ENCODE peak calls at places on chromosomes 4 and X, in six cellular contexts. One of them, this sample, is unnamed.
A peak's percentile ranks its signal among the peaks of the same experiment; 100 is the strongest.

GRCh38 chr4:158667651-158668198 is 4.0 kb downstream of the C4orf46 start:
- DNase-seq in thyroid gland: no peak
- DNase-seq in tibial artery: no peak
- DNase-seq in A549: peak; percentile 43
- DNase-seq in fibroblast of lung: no peak
- DNase-seq in GM23248: peak; percentile 66
- DNase-seq in this sample: no peak

GRCh38 chr4:174248407-174248806 is 35.1 kb downstream of the FBXO8 start:
- DNase-seq in GM23248: no peak
- DNase-seq in A549: no peak
- DNase-seq in fibroblast of lung: no peak
- DNase-seq in thyroid gland: no peak
- DNase-seq in tibial artery: no peak
- DNase-seq in this sample: no peak

GRCh38 chr4:89836031-89836777 is 757 bp downstream of the SNCA start:
- DNase-seq in fibroblast of lung: no peak
- DNase-seq in thyroid gland: no peak
- DNase-seq in tibial artery: no peak
- DNase-seq in GM23248: peak; percentile 3
- DNase-seq in A549: no peak
- DNase-seq in this sample: no peak

GRCh38 chrX:154526901-154527675 is 11.1 kb upstream of the FAM3A start:
- DNase-seq in GM23248: peak; percentile 83
- DNase-seq in tibial artery: peak; percentile 80
- DNase-seq in thyroid gland: peak; percentile 92
- DNase-seq in A549: no peak
- DNase-seq in fibroblast of lung: peak; percentile 73
- DNase-seq in this sample: peak; percentile 86

GRCh38 chr4:85039526-85039925 is 73.0 kb upstream of the WDFY3 start:
- DNase-seq in GM23248: peak; percentile 65
- DNase-seq in thyroid gland: no peak
- DNase-seq in A549: no peak
- DNase-seq in fibroblast of lung: peak; percentile 47
- DNase-seq in tibial artery: no peak
- DNase-seq in this sample: no peak

GRCh38 chr4:158094413-158095110 is 78.3 kb downstream of the GASK1B start:
- DNase-seq in GM23248: peak; percentile 38
- DNase-seq in tibial artery: no peak
- DNase-seq in A549: peak; percentile 5
- DNase-seq in thyroid gland: no peak
- DNase-seq in fibroblast of lung: peak; percentile 96
- DNase-seq in this sample: no peak

GRCh38 chrX:39477438-39478120 is 620.2 kb downstream of the BCOR start:
- DNase-seq in GM23248: no peak
- DNase-seq in A549: no peak
- DNase-seq in thyroid gland: no peak
- DNase-seq in tibial artery: no peak
- DNase-seq in fibroblast of lung: peak; percentile 27
- DNase-seq in this sample: no peak

GRCh38 chr4:93444860-93445259 is 383.7 kb upstream of the ATOH1 start:
- DNase-seq in tibial artery: no peak
- DNase-seq in fibroblast of lung: no peak
- DNase-seq in thyroid gland: no peak
- DNase-seq in A549: no peak
- DNase-seq in GM23248: no peak
- DNase-seq in this sample: no peak

GRCh38 chrX:107902721-107903120 is 77.1 kb downstream of the MID2 start:
- DNase-seq in A549: no peak
- DNase-seq in thyroid gland: peak; percentile 77
- DNase-seq in fibroblast of lung: no peak
- DNase-seq in tibial artery: no peak
- DNase-seq in GM23248: no peak
- DNase-seq in this sample: no peak

GRCh38 chr4:56653461-56654237 is 27.4 kb downstream of the HOPX start:
- DNase-seq in fibroblast of lung: peak; percentile 18
- DNase-seq in tibial artery: no peak
- DNase-seq in GM23248: no peak
- DNase-seq in A549: no peak
- DNase-seq in thyroid gland: no peak
- DNase-seq in this sample: no peak

GRCh38 chr4:164616961-164617360 is 137.0 kb upstream of the SMIM31 start:
- DNase-seq in A549: no peak
- DNase-seq in fibroblast of lung: no peak
- DNase-seq in tibial artery: no peak
- DNase-seq in GM23248: no peak
- DNase-seq in thyroid gland: no peak
- DNase-seq in this sample: no peak

GRCh38 chr4:8501781-8502180 is 61.2 kb downstream of the TRMT44 start:
- DNase-seq in thyroid gland: no peak
- DNase-seq in fibroblast of lung: no peak
- DNase-seq in GM23248: no peak
- DNase-seq in A549: no peak
- DNase-seq in tibial artery: no peak
- DNase-seq in this sample: no peak

GRCh38 chr4:55397521-55398321 is 2.0 kb downstream of the TMEM165 start:
- DNase-seq in tibial artery: no peak
- DNase-seq in thyroid gland: no peak
- DNase-seq in fibroblast of lung: peak; percentile 56
- DNase-seq in GM23248: peak; percentile 80
- DNase-seq in A549: no peak
- DNase-seq in this sample: no peak

GRCh38 chr4:73417973-73418372 is 13.9 kb downstream of the ALB start:
- DNase-seq in A549: no peak
- DNase-seq in GM23248: peak; percentile 14
- DNase-seq in tibial artery: no peak
- DNase-seq in thyroid gland: no peak
- DNase-seq in fibroblast of lung: peak; percentile 9
- DNase-seq in this sample: no peak

GRCh38 chr4:113327513-113327912 is 278.1 kb downstream of the ANK2 start:
- DNase-seq in GM23248: peak; percentile 13
- DNase-seq in tibial artery: no peak
- DNase-seq in A549: no peak
- DNase-seq in fibroblast of lung: no peak
- DNase-seq in thyroid gland: no peak
- DNase-seq in this sample: no peak

GRCh38 chrX:121641560-121641959 is 594.1 kb downstream of the GLUD2 start:
- DNase-seq in GM23248: peak; percentile 59
- DNase-seq in fibroblast of lung: peak; percentile 77
- DNase-seq in thyroid gland: no peak
- DNase-seq in tibial artery: no peak
- DNase-seq in A549: no peak
- DNase-seq in this sample: no peak

GRCh38 chr4:89056953-89057398 is at the start of gene FAM13A:
- DNase-seq in A549: peak; percentile 41
- DNase-seq in fibroblast of lung: peak; percentile 99
- DNase-seq in GM23248: peak; percentile 98
- DNase-seq in tibial artery: peak; percentile 90
- DNase-seq in thyroid gland: peak; percentile 91
- DNase-seq in this sample: peak; percentile 94

GRCh38 chrX:39874202-39874816 is 223.4 kb downstream of the BCOR start:
- DNase-seq in fibroblast of lung: no peak
- DNase-seq in tibial artery: no peak
- DNase-seq in thyroid gland: no peak
- DNase-seq in A549: no peak
- DNase-seq in GM23248: no peak
- DNase-seq in this sample: no peak

GRCh38 chrX:154019633-154020499 is at the start of gene IRAK1:
- DNase-seq in fibroblast of lung: peak; percentile 57
- DNase-seq in tibial artery: peak; percentile 48
- DNase-seq in thyroid gland: peak; percentile 49
- DNase-seq in A549: peak; percentile 47
- DNase-seq in GM23248: peak; percentile 83
- DNase-seq in this sample: no peak

GRCh38 chr4:78627046-78627965 is 75.7 kb downstream of the ANXA3 start:
- DNase-seq in GM23248: no peak
- DNase-seq in tibial artery: no peak
- DNase-seq in thyroid gland: peak; percentile 14
- DNase-seq in A549: no peak
- DNase-seq in fibroblast of lung: peak; percentile 34
- DNase-seq in this sample: no peak

GRCh38 chrX:33784548-33784947 is 347.6 kb downstream of the FAM47A start:
- DNase-seq in thyroid gland: no peak
- DNase-seq in fibroblast of lung: no peak
- DNase-seq in GM23248: no peak
- DNase-seq in A549: no peak
- DNase-seq in tibial artery: no peak
- DNase-seq in this sample: no peak

GRCh38 chrX:16208601-16209000 is 41.3 kb downstream of the MAGEB17 start:
- DNase-seq in A549: no peak
- DNase-seq in fibroblast of lung: no peak
- DNase-seq in GM23248: no peak
- DNase-seq in tibial artery: no peak
- DNase-seq in thyroid gland: no peak
- DNase-seq in this sample: no peak

GRCh38 chr4:23194751-23195150 is 502.0 kb downstream of the GBA3 start:
- DNase-seq in thyroid gland: no peak
- DNase-seq in tibial artery: no peak
- DNase-seq in fibroblast of lung: no peak
- DNase-seq in GM23248: no peak
- DNase-seq in A549: no peak
- DNase-seq in this sample: no peak

GRCh38 chr4:15702941-15703403 is at the start of gene BST1:
- DNase-seq in fibroblast of lung: peak; percentile 70
- DNase-seq in GM23248: peak; percentile 74
- DNase-seq in tibial artery: peak; percentile 71
- DNase-seq in A549: peak; percentile 25
- DNase-seq in thyroid gland: peak; percentile 56
- DNase-seq in this sample: peak; percentile 53

GRCh38 chr4:95541094-95541493 is 7.7 kb downstream of the UNC5C start:
- DNase-seq in A549: no peak
- DNase-seq in fibroblast of lung: no peak
- DNase-seq in tibial artery: no peak
- DNase-seq in thyroid gland: no peak
- DNase-seq in GM23248: no peak
- DNase-seq in this sample: no peak
- H3K27ac ChIP-seq in A549: no peak overlapping the region
- H3K27ac ChIP-seq in fibroblast of lung: no peak overlapping the region
- H3K27ac ChIP-seq in tibial artery: peak overlapping the region; percentile 96
- H3K27ac ChIP-seq in thyroid gland: peak overlapping the region; percentile 99
- H3K27ac ChIP-seq in GM23248: no peak overlapping the region
- H3K27ac ChIP-seq in this sample: peak overlapping the region; percentile 92

GRCh38 chrX:13026877-13027652 is 17.4 kb downstream of the FAM9C start:
- DNase-seq in GM23248: no peak
- DNase-seq in A549: no peak
- DNase-seq in fibroblast of lung: no peak
- DNase-seq in tibial artery: no peak
- DNase-seq in thyroid gland: no peak
- DNase-seq in this sample: no peak
- H3K4me1 ChIP-seq in GM23248: peaks cover 32% of the 10 kb centered on the region
- H3K4me1 ChIP-seq in A549: peaks cover 59% of the 10 kb centered on the region
- H3K4me1 ChIP-seq in fibroblast of lung: peaks cover 10% of the 10 kb centered on the region
- H3K4me1 ChIP-seq in tibial artery: peaks cover 5% of the 10 kb centered on the region
- H3K4me1 ChIP-seq in thyroid gland: peaks cover 19% of the 10 kb centered on the region
- H3K4me1 ChIP-seq in this sample: no peaks in the 10 kb centered on the region

GRCh38 chr4:139816856-139817255 is 151.2 kb downstream of the MGST2 start:
- DNase-seq in thyroid gland: no peak
- DNase-seq in tibial artery: no peak
- DNase-seq in A549: no peak
- DNase-seq in GM23248: no peak
- DNase-seq in fibroblast of lung: no peak
- DNase-seq in this sample: no peak

GRCh38 chr4:139814285-139815015 is 148.8 kb downstream of the MGST2 start:
- DNase-seq in A549: no peak
- DNase-seq in GM23248: peak; percentile 59
- DNase-seq in thyroid gland: no peak
- DNase-seq in fibroblast of lung: peak; percentile 42
- DNase-seq in tibial artery: no peak
- DNase-seq in this sample: peak; percentile 26

GRCh38 chr4:139817657-139818452 is 152.2 kb downstream of the MGST2 start:
- DNase-seq in GM23248: peak; percentile 57
- DNase-seq in tibial artery: peak; percentile 31
- DNase-seq in thyroid gland: no peak
- DNase-seq in fibroblast of lung: no peak
- DNase-seq in A549: no peak
- DNase-seq in this sample: no peak

GRCh38 chr4:139819082-139819481 is 153.5 kb downstream of the MGST2 start:
- DNase-seq in GM23248: no peak
- DNase-seq in fibroblast of lung: no peak
- DNase-seq in A549: no peak
- DNase-seq in tibial artery: no peak
- DNase-seq in thyroid gland: peak; percentile 51
- DNase-seq in this sample: no peak

DNA sequence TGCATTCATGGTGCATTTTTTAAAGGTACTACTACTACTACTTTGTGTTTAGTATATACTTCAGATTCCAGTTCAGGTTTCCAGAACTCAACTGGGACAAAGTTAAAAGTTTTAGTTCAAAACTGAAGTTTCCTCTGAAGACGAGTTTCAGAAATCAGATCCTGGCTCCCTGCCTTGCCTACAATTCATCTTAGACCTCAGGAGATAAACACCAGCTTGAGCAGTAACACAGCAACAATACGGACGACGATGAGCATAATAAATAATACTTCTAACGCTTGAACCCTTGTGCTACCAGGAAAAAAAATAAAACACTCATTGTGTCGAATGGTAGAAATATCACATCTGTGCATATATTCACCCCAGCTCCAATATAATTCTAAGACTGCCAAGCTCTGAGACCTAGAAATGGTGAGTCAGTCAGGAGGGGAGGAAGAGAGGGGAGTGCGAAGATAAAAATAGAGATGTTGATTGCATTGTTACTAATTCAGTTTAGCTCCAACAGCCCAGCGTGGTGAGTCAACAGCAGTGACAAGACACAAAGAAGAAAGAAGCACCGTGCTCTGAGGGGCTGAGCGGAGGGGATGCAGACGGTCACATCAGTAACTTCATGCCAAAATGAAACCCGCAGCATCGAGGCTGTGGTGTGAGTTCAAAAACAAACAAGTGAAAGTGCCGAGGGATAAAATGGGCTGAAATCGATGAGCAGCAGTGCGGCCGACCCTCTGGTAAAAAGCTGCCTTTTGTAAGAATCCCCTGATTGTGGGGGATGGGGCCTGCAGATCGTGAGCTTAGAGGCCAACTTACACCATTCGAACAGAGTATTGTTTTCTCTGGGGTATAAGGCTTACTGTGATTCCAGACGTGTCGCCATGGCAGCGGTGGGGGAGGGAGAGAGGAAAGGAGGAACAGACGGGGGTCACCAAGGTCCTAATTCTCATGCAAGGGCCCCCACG is 150.3 kb downstream of the MGST2 start:
- DNase-seq in GM23248: peak; percentile 94
- DNase-seq in thyroid gland: no peak
- DNase-seq in tibial artery: peak; percentile 71
- DNase-seq in fibroblast of lung: peak; percentile 89
- DNase-seq in A549: no peak
- DNase-seq in this sample: peak; percentile 81
- H3K27ac ChIP-seq in GM23248: peak overlapping the region; percentile 50
- H3K27ac ChIP-seq in thyroid gland: peak overlapping the region; percentile 31
- H3K27ac ChIP-seq in tibial artery: peak overlapping the region; percentile 73
- H3K27ac ChIP-seq in fibroblast of lung: peak overlapping the region; percentile 77
- H3K27ac ChIP-seq in A549: no peak overlapping the region
- H3K27ac ChIP-seq in this sample: peak overlapping the region; percentile 87

DNA sequence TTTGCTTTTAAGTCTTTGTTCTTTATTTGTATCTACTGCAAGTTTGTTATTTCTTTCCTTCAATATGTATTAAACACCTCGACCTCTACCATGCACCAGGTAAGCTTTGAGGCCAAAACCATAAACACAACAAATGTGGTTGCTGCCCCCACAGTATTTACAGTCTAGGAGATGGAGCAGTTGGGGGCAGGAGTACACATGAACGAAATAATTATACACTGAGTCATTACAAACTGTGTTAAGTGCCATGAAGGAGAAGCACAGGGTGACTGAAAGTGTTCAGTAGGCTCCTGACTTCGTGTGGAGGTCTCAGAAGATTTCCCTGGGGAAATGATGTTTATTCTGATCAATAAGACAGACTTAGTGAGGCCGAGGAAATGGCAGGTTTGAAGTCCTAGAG is 30.3 kb downstream of the SLC25A43 start:
- DNase-seq in fibroblast of lung: peak; percentile 41
- DNase-seq in thyroid gland: no peak
- DNase-seq in A549: no peak
- DNase-seq in tibial artery: no peak
- DNase-seq in GM23248: peak; percentile 11
- DNase-seq in this sample: no peak
- H3K4me1 ChIP-seq in fibroblast of lung: peaks cover 2% of the 10 kb centered on the region
- H3K4me1 ChIP-seq in thyroid gland: no peaks in the 10 kb centered on the region
- H3K4me1 ChIP-seq in A549: peaks cover 25% of the 10 kb centered on the region
- H3K4me1 ChIP-seq in tibial artery: peaks cover 3% of the 10 kb centered on the region
- H3K4me1 ChIP-seq in GM23248: peaks cover 5% of the 10 kb centered on the region
- H3K4me1 ChIP-seq in this sample: no peaks in the 10 kb centered on the region

This sample was measured in testis.